ENCODE peak calls at places on chromosome 22, in ten cellular contexts. F, C, V, A, I, M, U, Y, L and T are unnamed samples.

GRCh38 chr22:49960967-49961600 is 512 bp downstream of the PIM3 start:
- DNase-seq in F (no peak), C (peak; percentile 27), V (peak; percentile 73), A (peak; percentile 69), I (peak; percentile 48), M (no peak), U (peak; percentile 81), Y (peak; percentile 61), L (no peak), T (no peak)

GRCh38 chr22:42376721-42377177 is 55.5 kb downstream of the NFAM1 start:
- DNase-seq in F (peak; percentile 48), C (peak; percentile 65), V (no peak), A (peak; percentile 90), I (peak; percentile 78), M (no peak), U (peak; percentile 90), Y (peak; percentile 89), L (no peak), T (peak; percentile 79)

GRCh38 chr22:26172389-26172990 is 3.2 kb downstream of the SEZ6L start:
- DNase-seq in F (peak; percentile 59), C (peak; percentile 76), V (peak; percentile 36), A (no peak), I (no peak), M (no peak), U (no peak), Y (peak; percentile 31), L (no peak), T (peak; percentile 52)

GRCh38 chr22:36015155-36015805 is 13.3 kb downstream of the RBFOX2 start:
- DNase-seq in F (no peak), C (no peak), V (no peak), A (no peak), I (no peak), M (no peak), U (no peak), Y (no peak), L (no peak), T (no peak)

GRCh38 chr22:50678651-50679521 is 6.3 kb downstream of the SHANK3 start:
- DNase-seq in F (no peak), C (no peak), V (no peak), A (no peak), I (no peak), M (no peak), U (no peak), Y (no peak), L (no peak), T (peak; percentile 13)

GRCh38 chr22:38745676-38746460 is 9.9 kb downstream of the SUN2 start:
- DNase-seq in F (no peak), C (no peak), V (no peak), A (no peak), I (no peak), M (no peak), U (peak; percentile 21), Y (no peak), L (no peak), T (no peak)

GRCh38 chr22:49426098-49426497 is 401.6 kb downstream of the BRD1 start:
- DNase-seq in F (no peak), C (no peak), V (no peak), A (no peak), I (no peak), M (no peak), U (no peak), Y (no peak), L (no peak), T (peak; percentile 9)

GRCh38 chr22:17119481-17120202 is 1.5 kb downstream of the TMEM121B start:
- DNase-seq in F (peak; percentile 34), C (peak; percentile 83), V (peak; percentile 16), A (no peak), I (peak; percentile 45), M (no peak), U (peak; percentile 75), Y (peak; percentile 65), L (no peak), T (no peak)

GRCh38 chr22:31952459-31952858 is 8.1 kb downstream of the YWHAH start:
- DNase-seq in F (no peak), C (no peak), V (peak; percentile 91), A (no peak), I (no peak), M (no peak), U (no peak), Y (no peak), L (peak; percentile 64), T (no peak)

GRCh38 chr22:41596776-41597634 is 7.4 kb upstream of the PMM1 start:
- DNase-seq in F (peak; percentile 49), C (peak; percentile 79), V (peak; percentile 68), A (no peak), I (peak; percentile 52), M (no peak), U (peak; percentile 77), Y (peak; percentile 76), L (no peak), T (peak; percentile 75)

GRCh38 chr22:25021409-25021808 is 68.9 kb downstream of the KIAA1671 start:
- DNase-seq in F (no peak), C (no peak), V (no peak), A (no peak), I (no peak), M (no peak), U (no peak), Y (no peak), L (no peak), T (no peak)

GRCh38 chr22:47159592-47159991 is 397.1 kb downstream of the TBC1D22A start:
- DNase-seq in F (no peak), C (no peak), V (no peak), A (peak; percentile 17), I (no peak), M (no peak), U (no peak), Y (no peak), L (no peak), T (no peak)

GRCh38 chr22:20173720-20174119 is 22.9 kb upstream of the CCDC188 start:
- DNase-seq in F (no peak), C (no peak), V (no peak), A (no peak), I (no peak), M (no peak), U (no peak), Y (no peak), L (no peak), T (no peak)

GRCh38 chr22:30277547-30278344 is 11.1 kb upstream of the OSM start:
- DNase-seq in F (no peak), C (no peak), V (peak; percentile 69), A (peak; percentile 69), I (no peak), M (no peak), U (peak; percentile 67), Y (no peak), L (peak; percentile 75), T (no peak)

GRCh38 chr22:30115705-30116104 is 35.4 kb downstream of the HORMAD2 start:
- DNase-seq in F (no peak), C (no peak), V (no peak), A (no peak), I (no peak), M (no peak), U (no peak), Y (no peak), L (no peak), T (no peak)

GRCh38 chr22:40156001-40156516 is 21.7 kb upstream of the TNRC6B start:
- DNase-seq in F (no peak), C (peak; percentile 31), V (peak; percentile 66), A (no peak), I (no peak), M (no peak), U (no peak), Y (no peak), L (no peak), T (no peak)

GRCh38 chr22:20198527-20199319 is 47.9 kb upstream of the CCDC188 start:
- DNase-seq in F (no peak), C (no peak), V (no peak), A (no peak), I (no peak), M (no peak), U (no peak), Y (no peak), L (no peak), T (no peak)

GRCh38 chr22:20624161-20624616 is 116.8 kb downstream of the MED15 start:
- DNase-seq in F (no peak), C (no peak), V (peak; percentile 59), A (no peak), I (no peak), M (no peak), U (no peak), Y (no peak), L (no peak), T (no peak)

GRCh38 chr22:33418483-33418882 is 360.3 kb upstream of the SYN3 start:
- DNase-seq in F (no peak), C (no peak), V (no peak), A (no peak), I (no peak), M (no peak), U (no peak), Y (no peak), L (no peak), T (no peak)

GRCh38 chr22:42938976-42939375 is 76.0 kb downstream of the PACSIN2 start:
- DNase-seq in F (no peak), C (no peak), V (no peak), A (no peak), I (no peak), M (no peak), U (no peak), Y (no peak), L (no peak), T (no peak)

GRCh38 chr22:46596032-46596441 is 24.1 kb upstream of the GRAMD4 start:
- DNase-seq in F (no peak), C (no peak), V (no peak), A (no peak), I (peak; percentile 67), M (no peak), U (peak; percentile 85), Y (peak; percentile 77), L (no peak), T (no peak)

GRCh38 chr22:38298312-38299000 is 18.8 kb downstream of the CSNK1E start:
- DNase-seq in F (no peak), C (peak; percentile 63), V (peak; percentile 100), A (no peak), I (no peak), M (no peak), U (no peak), Y (no peak), L (peak; percentile 95), T (peak; percentile 37)

GRCh38 chr22:36816338-36816634 is 549 bp downstream of the PVALB start:
- DNase-seq in F (no peak), C (peak; percentile 42), V (no peak), A (no peak), I (no peak), M (no peak), U (no peak), Y (no peak), L (no peak), T (no peak)

GRCh38 chr22:37105154-37105553 is 4.4 kb downstream of the TMPRSS6 start:
- DNase-seq in F (no peak), C (no peak), V (no peak), A (no peak), I (no peak), M (no peak), U (no peak), Y (no peak), L (no peak), T (no peak)

GRCh38 chr22:19892249-19892879 is 37.7 kb upstream of the GNB1L start:
- DNase-seq in F (no peak), C (no peak), V (peak; percentile 45), A (no peak), I (no peak), M (peak; percentile 21), U (no peak), Y (no peak), L (no peak), T (no peak)

GRCh38 chr22:22099194-22099486 is 116.6 kb upstream of the TOP3B start:
- DNase-seq in F (no peak), C (no peak), V (no peak), A (no peak), I (no peak), M (no peak), U (no peak), Y (no peak), L (no peak), T (no peak)

GRCh38 chr22:28063656-28064055 is 144.6 kb upstream of the PITPNB start:
- DNase-seq in F (no peak), C (no peak), V (no peak), A (no peak), I (no peak), M (no peak), U (no peak), Y (no peak), L (no peak), T (no peak)

GRCh38 chr22:46845281-46846153 is 83.1 kb downstream of the TBC1D22A start:
- DNase-seq in F (no peak), C (no peak), V (peak; percentile 40), A (no peak), I (no peak), M (no peak), U (no peak), Y (no peak), L (no peak), T (no peak)